ENCODE peak calls at places on chromosome 6, in nine cellular contexts. V, N, Y, X, J, P, W, S and Q are unnamed samples. For H3K4me1, the result is how much of the 10 kb centered on the place peaks cover.

GRCh38 chr6:48834706-48835105 is 628.3 kb downstream of the MMUT start:
- DNase-seq in J (no peak), P (peak), V (no peak), S (peak), W (no peak), N (no peak), Y (no peak), X (no peak), Q (no peak)

GRCh38 chr6:140663772-140664171 is 1289.3 kb upstream of the CITED2 start:
- DNase-seq in P (no peak), J (no peak), W (no peak), Y (no peak), V (no peak), S (no peak), X (no peak), N (no peak), Q (no peak)

GRCh38 chr6:6781172-6781876 is 192.8 kb downstream of the LY86 start:
- DNase-seq in V (no peak), J (no peak), X (no peak), P (peak), S (peak), N (peak), Y (no peak), W (no peak), Q (peak)

GRCh38 chr6:24357336-24358218 is at the start of gene DCDC2:
- DNase-seq in W (peak), P (no peak), S (peak), V (peak), X (peak), J (peak), N (no peak), Y (peak), Q (peak)

GRCh38 chr6:34536251-34536958 is 19.7 kb downstream of the SPDEF start:
- DNase-seq in Y (no peak), V (no peak), X (no peak), N (peak), S (no peak), J (no peak), P (no peak), W (no peak), Q (no peak)

GRCh38 chr6:116528800-116529199 is 16.7 kb downstream of the TRAPPC3L start:
- DNase-seq in N (peak), V (no peak), W (peak), X (no peak), S (no peak), J (no peak), P (peak), Y (no peak), Q (no peak)

GRCh38 chr6:44564906-44565524 is 177.5 kb downstream of the CDC5L start:
- DNase-seq in P (no peak), W (peak), Y (no peak), X (no peak), N (no peak), V (no peak), J (no peak), S (no peak), Q (no peak)

GRCh38 chr6:50113114-50113857 is 63.6 kb upstream of the DEFB112 start:
- DNase-seq in N (no peak), Y (peak), V (no peak), S (peak), X (no peak), J (peak), P (no peak), W (no peak), Q (no peak)

GRCh38 chr6:168574699-168575195 is 133.8 kb downstream of the SMOC2 start:
- DNase-seq in J (peak), V (no peak), S (no peak), X (no peak), N (no peak), W (peak), Y (peak), P (no peak), Q (peak)

GRCh38 chr6:132820629-132821381 is 6.4 kb downstream of the RPS12 start:
- DNase-seq in Y (no peak), N (peak), W (peak), V (no peak), S (peak), X (no peak), J (peak), P (peak), Q (no peak)

GRCh38 chr6:157194643-157195042 is 128.7 kb downstream of the TMEM242 start:
- DNase-seq in Y (no peak), S (peak), P (peak), X (no peak), J (no peak), W (no peak), V (no peak), N (peak), Q (no peak)

GRCh38 chr6:155171109-155171746 is 92.6 kb upstream of the CLDN20 start:
- DNase-seq in P (peak), W (peak), S (peak), N (peak), J (no peak), X (no peak), V (peak), Y (no peak), Q (peak)

GRCh38 chr6:163282672-163283071 is 131.8 kb upstream of the QKI start:
- DNase-seq in V (no peak), J (no peak), Y (no peak), W (no peak), X (no peak), S (no peak), P (no peak), N (no peak), Q (no peak)

GRCh38 chr6:12967686-12968085 is 251.1 kb downstream of the PHACTR1 start:
- DNase-seq in J (no peak), X (no peak), W (no peak), N (no peak), Y (no peak), S (no peak), P (no peak), V (no peak), Q (no peak)

GRCh38 chr6:42599558-42599957 is 35.7 kb downstream of the UBR2 start:
- DNase-seq in X (no peak), J (no peak), S (no peak), P (no peak), W (no peak), N (no peak), V (no peak), Y (no peak), Q (no peak)

GRCh38 chr6:33080127-33081089 is 4.6 kb downstream of the HLA-DPB1 start:
- DNase-seq in W (peak), V (no peak), P (peak), S (peak), N (no peak), J (peak), Y (peak), X (peak), Q (peak)

GRCh38 chr6:161748535-161749386 is 474.9 kb upstream of the AGPAT4 start:
- DNase-seq in X (peak), V (no peak), J (peak), S (peak), Y (peak), P (no peak), W (peak), N (peak), Q (no peak)

GRCh38 chr6:169639653-169640278 is 62.1 kb downstream of the WDR27 start:
- DNase-seq in Y (peak), S (no peak), X (no peak), W (no peak), V (peak), J (peak), N (no peak), P (no peak), Q (no peak)

GRCh38 chr6:169641461-169642085 is 60.3 kb downstream of the WDR27 start:
- DNase-seq in V (no peak), S (no peak), Y (no peak), N (no peak), X (no peak), P (no peak), W (no peak), J (no peak), Q (no peak)

GRCh38 chr6:169638915-169639314 is 62.9 kb downstream of the WDR27 start:
- DNase-seq in Y (no peak), W (no peak), X (no peak), N (no peak), S (no peak), V (peak), P (no peak), J (no peak), Q (no peak)

GRCh38 chr6:169640983-169641382 is 60.8 kb downstream of the WDR27 start:
- DNase-seq in Y (no peak), J (no peak), V (no peak), W (no peak), X (no peak), S (no peak), N (no peak), P (no peak), Q (no peak)

DNA sequence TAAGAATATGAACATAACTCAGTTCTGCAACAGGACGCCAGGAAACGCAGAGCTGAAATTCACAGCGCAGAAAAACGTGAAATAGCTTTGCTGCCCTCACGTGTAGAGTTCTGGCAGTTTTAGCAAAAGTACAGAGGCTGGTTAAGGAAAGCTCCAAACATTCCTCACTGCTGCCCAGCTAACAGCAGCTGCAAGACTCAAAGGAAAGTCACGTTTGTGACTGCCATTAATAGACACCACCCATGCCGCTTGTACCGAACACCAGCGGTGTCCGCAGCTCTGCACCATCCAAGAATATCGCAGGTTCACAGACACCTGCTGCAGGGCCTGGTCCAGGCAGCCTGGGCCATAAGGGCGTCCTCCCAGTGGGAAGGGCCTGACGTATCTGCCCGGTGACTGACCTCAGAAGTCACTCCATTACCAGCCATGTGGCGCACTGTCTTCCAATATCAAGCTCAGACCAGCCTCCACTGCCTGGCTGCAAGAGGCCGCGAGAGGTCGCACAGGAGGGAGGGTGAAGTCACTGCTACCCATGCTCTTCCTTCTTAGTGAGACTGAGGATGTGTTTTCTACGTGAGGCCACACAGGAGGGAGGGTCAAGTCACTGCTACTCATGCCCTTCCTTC is 61.4 kb downstream of the WDR27 start:
- DNase-seq in W (no peak), P (peak), V (no peak), J (no peak), X (no peak), N (no peak), Y (no peak), S (peak), Q (no peak)
- TF ChIP-seq CTCF in W (no peak), P (peak), V (no peak), J (no peak), X (no peak), N (no peak), Y (no peak), S (peak), Q (no peak)

GRCh38 chr6:26222587-26222986 is 135.4 kb downstream of the HFE start:
- DNase-seq in N (no peak), J (no peak), X (no peak), Y (no peak), S (no peak), P (no peak), W (peak), V (no peak), Q (no peak)
- H3K4me3 ChIP-seq in N (peak), J (peak), X (no peak), Y (peak), S (no peak), P (no peak), W (no peak), V (no peak), Q (peak)

GRCh38 chr6:37551002-37551401 is 51.3 kb upstream of the CCDC167 start:
- DNase-seq in P (no peak), Y (no peak), N (no peak), W (no peak), J (no peak), V (no peak), X (peak), S (no peak), Q (no peak)

GRCh38 chr6:37552267-37552666 is 52.6 kb upstream of the CCDC167 start:
- DNase-seq in N (no peak), W (no peak), J (no peak), P (no peak), V (no peak), Y (no peak), X (no peak), S (no peak), Q (no peak)

GRCh38 chr6:37550436-37550835 is 50.7 kb upstream of the CCDC167 start:
- DNase-seq in J (no peak), P (peak), V (no peak), W (no peak), Y (no peak), N (peak), S (peak), X (no peak), Q (no peak)

GRCh38 chr6:37551867-37552266 is 52.2 kb upstream of the CCDC167 start:
- DNase-seq in W (no peak), S (no peak), Y (no peak), X (no peak), N (no peak), P (no peak), V (no peak), J (no peak), Q (no peak)

DNA sequence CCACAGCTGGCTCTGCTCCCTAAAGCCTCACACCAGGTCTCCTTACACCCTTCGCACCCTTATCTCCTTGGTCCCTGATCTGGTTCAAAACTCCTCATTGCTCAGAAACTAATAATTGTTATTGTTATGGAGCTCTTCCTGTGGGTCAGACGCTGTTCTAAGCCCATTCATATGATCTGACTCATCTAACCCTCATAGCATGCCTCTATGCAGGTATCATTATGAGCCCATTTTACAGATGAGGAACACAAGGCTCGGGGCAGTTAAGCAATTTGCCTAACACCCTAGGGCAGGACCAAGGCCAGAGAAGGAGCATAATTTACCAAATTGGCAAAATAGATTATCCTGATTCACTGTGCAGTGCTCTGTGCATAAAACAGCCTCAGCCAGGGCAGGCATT is 51.8 kb upstream of the CCDC167 start:
- DNase-seq in S (no peak), P (no peak), J (no peak), Y (no peak), V (no peak), W (no peak), X (no peak), N (peak), Q (no peak)
- H3K4me1 ChIP-seq in S (under half), P (under half), J (under half), Y (under half), V (under half), W (under half), X (under half), N (half or more), Q (under half)

DNA sequence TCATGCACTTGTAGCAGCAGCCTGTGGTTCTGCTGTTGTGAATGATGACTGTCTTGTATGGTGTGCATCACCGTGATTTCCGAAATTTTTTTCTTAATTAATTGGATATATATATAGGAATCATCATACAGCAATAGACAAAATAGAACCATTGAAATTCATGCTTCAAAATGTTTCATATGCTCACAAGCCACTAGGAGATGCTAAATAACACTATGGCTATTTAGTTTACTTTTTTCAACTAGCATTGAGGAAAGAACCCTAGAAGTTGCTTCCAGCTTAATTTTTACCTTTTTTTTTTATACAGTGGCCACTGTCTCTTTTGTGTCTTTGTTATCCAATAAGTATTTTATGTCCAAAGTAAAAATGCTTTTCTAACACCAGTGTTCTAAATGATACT is 485.4 kb downstream of the CDKAL1 start:
- DNase-seq in X (no peak), Y (no peak), W (no peak), J (no peak), S (peak), P (peak), N (peak), V (no peak), Q (no peak)
- TF ChIP-seq CTCF in X (no peak), Y (no peak), W (no peak), J (no peak), S (peak), P (peak), N (peak), V (no peak), Q (no peak)

DNA sequence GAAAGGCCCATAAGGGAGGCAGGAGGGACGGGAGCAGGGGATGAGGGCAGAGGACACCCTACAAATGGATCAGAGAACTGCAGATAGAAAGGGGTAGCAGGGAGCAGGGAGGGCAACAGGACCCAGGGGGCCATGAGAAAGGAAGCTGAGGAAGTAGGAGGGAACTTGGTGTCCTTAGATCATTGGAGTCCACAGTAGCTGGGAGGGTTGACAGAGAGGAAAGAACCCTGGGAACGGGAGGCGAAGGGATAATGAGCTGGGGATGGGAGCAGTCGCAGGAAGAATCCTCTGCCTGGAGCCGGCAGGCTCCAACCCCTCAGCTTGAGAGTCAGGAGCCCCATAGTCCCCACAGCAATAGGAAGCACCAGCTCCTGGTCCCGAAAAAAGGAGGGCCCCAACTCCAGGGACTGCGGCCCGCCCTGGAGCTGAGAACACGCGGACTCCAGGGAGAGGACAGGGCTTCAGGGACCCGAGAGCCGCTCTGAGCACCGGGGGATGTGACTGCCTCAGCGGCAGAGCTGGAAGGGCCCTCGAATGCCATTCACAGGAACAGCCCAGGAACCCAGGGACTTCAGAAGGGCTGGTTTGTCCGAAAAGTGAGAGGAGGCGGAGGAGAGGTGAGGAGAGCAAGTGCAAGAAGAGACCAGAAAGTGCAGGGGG is 32.7 kb downstream of the HLA-A start:
- DNase-seq in X (no peak), Y (peak), V (no peak), S (no peak), P (no peak), W (peak), J (peak), N (no peak), Q (no peak)
- H3K4me3 ChIP-seq in X (peak), Y (peak), V (peak), S (no peak), P (no peak), W (peak), J (peak), N (no peak), Q (peak)

GRCh38 chr6:112335736-112336135 is 11.4 kb upstream of the RFPL4B start:
- DNase-seq in X (no peak), P (no peak), Y (no peak), W (no peak), N (no peak), J (no peak), V (no peak), S (no peak), Q (no peak)
- H3K4me1 ChIP-seq in X (under half), P (under half), Y (under half), W (under half), N (under half), J (under half), V (under half), S (under half), Q (under half)

DNA sequence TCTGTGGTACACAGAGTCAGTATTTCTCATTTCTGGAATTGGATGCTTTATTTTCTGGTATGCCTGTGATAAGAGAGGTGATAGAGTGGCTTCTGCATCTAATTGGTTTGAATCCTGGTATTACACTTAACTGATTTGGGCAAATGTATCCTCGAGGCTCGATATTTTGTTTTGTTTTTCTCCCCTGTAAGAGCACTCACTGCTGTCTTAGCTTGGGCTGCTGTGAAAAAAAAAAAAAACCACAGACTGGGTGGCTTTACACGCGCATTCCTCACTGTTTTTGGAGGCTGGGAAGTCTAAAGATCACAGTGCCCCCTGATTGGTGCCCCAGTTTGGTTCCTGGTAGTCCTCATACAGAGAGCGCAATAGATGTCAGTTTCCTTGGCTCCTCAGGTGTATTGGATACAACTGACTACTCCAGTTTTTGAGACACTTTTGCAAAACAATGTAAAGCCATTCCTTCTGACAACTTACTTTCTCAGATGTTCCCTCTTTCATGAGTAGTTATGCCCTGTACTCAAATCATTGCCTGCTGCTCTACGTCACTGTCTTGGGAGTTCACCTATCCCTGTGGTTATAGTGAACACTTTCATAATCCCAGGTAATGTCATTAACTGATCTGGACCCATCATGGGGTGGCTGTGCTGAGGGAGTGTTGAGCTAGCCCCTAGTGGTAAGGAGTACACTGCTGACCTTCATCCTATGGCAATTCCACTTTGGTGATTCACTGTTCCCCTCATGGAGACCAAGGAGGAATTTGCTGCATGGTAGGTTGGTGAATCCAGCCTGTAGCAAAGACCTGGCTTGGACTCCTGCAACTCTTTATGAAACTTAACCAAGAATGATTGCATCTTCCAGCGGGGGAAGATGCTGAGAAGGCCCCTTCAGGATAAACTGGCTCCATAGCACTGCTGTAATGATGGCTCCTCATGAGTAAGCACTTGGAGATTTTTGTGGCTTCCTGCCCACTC is 3.5 kb upstream of the ACAT2 start:
- DNase-seq in N (peak), X (no peak), J (peak), S (no peak), V (no peak), P (peak), Y (no peak), W (peak), Q (no peak)
- TF ChIP-seq CTCF in N (peak), X (no peak), J (peak), S (no peak), V (no peak), P (peak), Y (peak), W (peak), Q (no peak)